ENCODE peak calls at places on chromosomes 7 and 10, in six cellular contexts. I is IMR-90; W is activated naive CD4-positive, alpha-beta T cell treated with anti-CD3 and anti-CD28 coated beads, Interleukin-2, amount 50 U/mL, for 72 hours; S is CD8-positive, alpha-beta T cell; C is NCI-H2081 treated with DMSO at 0.1 percent for 48 hours; H is CD4-positive, alpha-beta T cell. U is an unnamed sample.

GRCh38 chr10:30430544-30431298 is 3.3 kb upstream of the MAP3K8 start:
- DNase-seq in I (no peak), W (no peak), S (no peak), C (no peak), H (no peak), U (no peak)

GRCh38 chr10:8042864-8043568 is 11.5 kb upstream of the GATA3 start:
- DNase-seq in I (no peak), W (peak; percentile 10), S (no peak), C (no peak), H (no peak), U (no peak)

GRCh38 chr10:100341953-100342626 is 4.9 kb upstream of the SCD start:
- DNase-seq in I (peak; percentile 60), W (peak; percentile 52), S (no peak), C (no peak), H (peak; percentile 17), U (no peak)

GRCh38 chr10:99538287-99538917 is 5.7 kb downstream of the NKX2-3 start:
- DNase-seq in I (no peak), W (no peak), S (no peak), C (no peak), H (no peak), U (no peak)

GRCh38 chr10:132637477-132638129 is 100.0 kb downstream of the INPP5A start:
- DNase-seq in I (peak; percentile 73), W (no peak), S (no peak), C (no peak), H (no peak), U (peak; percentile 55)

GRCh38 chr7:28348631-28349030 is 63.7 kb upstream of the CREB5 start:
- DNase-seq in I (no peak), W (no peak), S (no peak), C (no peak), H (no peak), U (no peak)

GRCh38 chr10:4595920-4596319 is 230.1 kb upstream of the AKR1E2 start:
- DNase-seq in I (peak; percentile 35), W (no peak), S (no peak), C (no peak), H (no peak), U (no peak)

GRCh38 chr10:132616170-132616994 is 78.8 kb downstream of the INPP5A start:
- DNase-seq in I (no peak), W (peak; percentile 57), S (peak; percentile 30), C (no peak), H (peak; percentile 28), U (peak; percentile 5)

GRCh38 chr7:7756577-7756976 is 38.2 kb upstream of the RPA3 start:
- DNase-seq in I (no peak), W (no peak), S (no peak), C (no peak), H (no peak), U (no peak)